ENCODE peak calls at places on chromosomes 1 and 21, in nine cellular contexts. One of them, this sample, is unnamed. For H3K4me1, the result is how much of the 10 kb centered on the place peaks cover.

GRCh38 chr21:15754640-15755039 is 24.9 kb downstream of the USP25 start:
- DNase-seq in heart left ventricle: no peak
- DNase-seq in prostate gland: no peak
- DNase-seq in left lung: no peak
- DNase-seq in uterus: no peak
- DNase-seq in Panc1: no peak
- DNase-seq in adrenal gland: no peak
- DNase-seq in left ventricle myocardium inferior: no peak
- DNase-seq in colonic mucosa: no peak
- DNase-seq in this sample: no peak

GRCh38 chr21:25934771-25935224 is 200.0 kb downstream of the GABPA start:
- DNase-seq in left ventricle myocardium inferior: peak
- DNase-seq in Panc1: peak
- DNase-seq in prostate gland: peak
- DNase-seq in adrenal gland: peak
- DNase-seq in left lung: no peak
- DNase-seq in uterus: peak
- DNase-seq in colonic mucosa: peak
- DNase-seq in heart left ventricle: peak
- DNase-seq in this sample: peak

GRCh38 chr1:204128964-204129896 is 22.6 kb downstream of the ETNK2 start:
- DNase-seq in colonic mucosa: peak
- DNase-seq in prostate gland: peak
- DNase-seq in adrenal gland: peak
- DNase-seq in left ventricle myocardium inferior: peak
- DNase-seq in heart left ventricle: peak
- DNase-seq in uterus: peak
- DNase-seq in left lung: peak
- DNase-seq in Panc1: no peak
- DNase-seq in this sample: peak

GRCh38 chr1:190479537-190479936 is 1.9 kb upstream of the BRINP3 start:
- DNase-seq in left ventricle myocardium inferior: no peak
- DNase-seq in uterus: no peak
- DNase-seq in Panc1: no peak
- DNase-seq in adrenal gland: no peak
- DNase-seq in prostate gland: no peak
- DNase-seq in left lung: no peak
- DNase-seq in heart left ventricle: no peak
- DNase-seq in colonic mucosa: peak
- DNase-seq in this sample: no peak

GRCh38 chr1:27594542-27595510 is 9.1 kb downstream of the AHDC1 start:
- DNase-seq in Panc1: no peak
- DNase-seq in prostate gland: no peak
- DNase-seq in uterus: no peak
- DNase-seq in left ventricle myocardium inferior: no peak
- DNase-seq in adrenal gland: peak
- DNase-seq in colonic mucosa: no peak
- DNase-seq in heart left ventricle: no peak
- DNase-seq in left lung: no peak
- DNase-seq in this sample: no peak

GRCh38 chr1:15953791-15954201 is 22.1 kb downstream of the ZBTB17 start:
- DNase-seq in Panc1: no peak
- DNase-seq in adrenal gland: no peak
- DNase-seq in prostate gland: no peak
- DNase-seq in colonic mucosa: no peak
- DNase-seq in uterus: no peak
- DNase-seq in heart left ventricle: no peak
- DNase-seq in left lung: no peak
- DNase-seq in left ventricle myocardium inferior: no peak
- DNase-seq in this sample: no peak

GRCh38 chr1:247204177-247204647 is 32.4 kb upstream of the ZNF124 start:
- DNase-seq in adrenal gland: no peak
- DNase-seq in left ventricle myocardium inferior: no peak
- DNase-seq in left lung: no peak
- DNase-seq in heart left ventricle: no peak
- DNase-seq in Panc1: no peak
- DNase-seq in colonic mucosa: no peak
- DNase-seq in uterus: no peak
- DNase-seq in prostate gland: no peak
- DNase-seq in this sample: no peak

GRCh38 chr1:51264470-51264869 is 28.4 kb downstream of the RNF11 start:
- DNase-seq in left ventricle myocardium inferior: no peak
- DNase-seq in left lung: no peak
- DNase-seq in adrenal gland: no peak
- DNase-seq in heart left ventricle: no peak
- DNase-seq in prostate gland: no peak
- DNase-seq in colonic mucosa: no peak
- DNase-seq in uterus: no peak
- DNase-seq in Panc1: no peak
- DNase-seq in this sample: no peak

GRCh38 chr1:11444907-11445306 is 34.0 kb upstream of the DISP3 start:
- DNase-seq in uterus: no peak
- DNase-seq in prostate gland: no peak
- DNase-seq in adrenal gland: no peak
- DNase-seq in left lung: peak
- DNase-seq in colonic mucosa: no peak
- DNase-seq in left ventricle myocardium inferior: no peak
- DNase-seq in Panc1: no peak
- DNase-seq in heart left ventricle: no peak
- DNase-seq in this sample: no peak
- H3K4me1 ChIP-seq in uterus: under half
- H3K4me1 ChIP-seq in prostate gland: under half
- H3K4me1 ChIP-seq in adrenal gland: under half
- H3K4me1 ChIP-seq in left lung: under half
- H3K4me1 ChIP-seq in colonic mucosa: under half
- H3K4me1 ChIP-seq in left ventricle myocardium inferior: under half
- H3K4me1 ChIP-seq in Panc1: under half
- H3K4me1 ChIP-seq in heart left ventricle: under half
- H3K4me1 ChIP-seq in this sample: under half

GRCh38 chr1:3820316-3820715 is 24.0 kb upstream of the LRRC47 start:
- DNase-seq in left ventricle myocardium inferior: no peak
- DNase-seq in adrenal gland: no peak
- DNase-seq in heart left ventricle: no peak
- DNase-seq in uterus: no peak
- DNase-seq in prostate gland: no peak
- DNase-seq in colonic mucosa: no peak
- DNase-seq in Panc1: no peak
- DNase-seq in left lung: no peak
- DNase-seq in this sample: peak

GRCh38 chr1:3821934-3822307 is 25.6 kb upstream of the LRRC47 start:
- DNase-seq in colonic mucosa: no peak
- DNase-seq in uterus: no peak
- DNase-seq in left ventricle myocardium inferior: no peak
- DNase-seq in left lung: no peak
- DNase-seq in Panc1: no peak
- DNase-seq in adrenal gland: no peak
- DNase-seq in heart left ventricle: no peak
- DNase-seq in prostate gland: no peak
- DNase-seq in this sample: peak

GRCh38 chr1:3817821-3818597 is 21.7 kb upstream of the LRRC47 start:
- DNase-seq in prostate gland: no peak
- DNase-seq in heart left ventricle: no peak
- DNase-seq in left lung: no peak
- DNase-seq in left ventricle myocardium inferior: no peak
- DNase-seq in adrenal gland: no peak
- DNase-seq in Panc1: no peak
- DNase-seq in colonic mucosa: no peak
- DNase-seq in uterus: no peak
- DNase-seq in this sample: peak

GRCh38 chr1:3821004-3821933 is 25.0 kb upstream of the LRRC47 start:
- DNase-seq in left lung: no peak
- DNase-seq in prostate gland: no peak
- DNase-seq in left ventricle myocardium inferior: no peak
- DNase-seq in heart left ventricle: no peak
- DNase-seq in adrenal gland: no peak
- DNase-seq in uterus: no peak
- DNase-seq in colonic mucosa: no peak
- DNase-seq in Panc1: no peak
- DNase-seq in this sample: peak

DNA sequence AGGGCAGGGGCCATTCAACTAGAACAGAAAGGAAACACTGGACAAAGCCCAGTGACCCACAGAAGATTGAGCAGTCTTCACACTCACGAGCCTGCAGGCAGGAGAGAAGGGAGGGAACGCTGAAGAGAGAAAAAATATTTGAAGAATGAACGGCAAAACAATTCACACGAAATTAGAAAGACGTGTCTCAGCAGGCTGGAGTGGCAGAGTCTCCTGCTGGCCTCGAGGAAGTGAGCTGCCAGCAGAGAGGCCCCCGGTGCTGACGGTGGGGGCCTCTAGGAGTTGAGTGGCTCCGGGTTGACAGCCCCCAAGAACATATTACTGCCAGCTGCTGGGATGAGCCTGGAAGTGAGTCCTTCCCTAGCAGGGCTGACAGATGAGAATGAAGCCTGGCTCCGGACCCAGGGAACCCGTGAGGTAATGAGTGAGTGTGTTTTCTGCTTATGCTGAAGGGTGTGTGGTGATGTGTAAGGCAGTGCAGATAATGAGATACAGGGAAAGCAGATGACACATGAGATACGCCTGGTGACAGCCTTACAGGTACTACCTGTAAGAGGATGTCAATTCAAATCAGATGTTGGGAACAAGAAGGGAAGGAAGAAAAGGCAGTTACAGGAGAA is 23.4 kb upstream of the LRRC47 start:
- DNase-seq in Panc1: no peak
- DNase-seq in uterus: no peak
- DNase-seq in heart left ventricle: no peak
- DNase-seq in prostate gland: no peak
- DNase-seq in adrenal gland: no peak
- DNase-seq in colonic mucosa: no peak
- DNase-seq in left lung: no peak
- DNase-seq in left ventricle myocardium inferior: no peak
- DNase-seq in this sample: peak
- H3K27ac ChIP-seq in Panc1: no peak
- H3K27ac ChIP-seq in uterus: no peak
- H3K27ac ChIP-seq in heart left ventricle: no peak
- H3K27ac ChIP-seq in prostate gland: no peak
- H3K27ac ChIP-seq in adrenal gland: no peak
- H3K27ac ChIP-seq in colonic mucosa: no peak
- H3K27ac ChIP-seq in left lung: no peak
- H3K27ac ChIP-seq in left ventricle myocardium inferior: no peak
- H3K27ac ChIP-seq in this sample: no peak

GRCh38 chr21:42234026-42234425 is 15.1 kb downstream of the ABCG1 start:
- DNase-seq in uterus: no peak
- DNase-seq in left ventricle myocardium inferior: no peak
- DNase-seq in heart left ventricle: no peak
- DNase-seq in prostate gland: no peak
- DNase-seq in colonic mucosa: no peak
- DNase-seq in Panc1: no peak
- DNase-seq in adrenal gland: no peak
- DNase-seq in left lung: no peak
- DNase-seq in this sample: no peak
- H3K4me3 ChIP-seq in uterus: peak
- H3K4me3 ChIP-seq in left ventricle myocardium inferior: peak
- H3K4me3 ChIP-seq in heart left ventricle: peak
- H3K4me3 ChIP-seq in prostate gland: peak
- H3K4me3 ChIP-seq in colonic mucosa: peak
- H3K4me3 ChIP-seq in Panc1: peak
- H3K4me3 ChIP-seq in adrenal gland: no peak
- H3K4me3 ChIP-seq in left lung: peak
- H3K4me3 ChIP-seq in this sample: peak

GRCh38 chr1:110223127-110223526 is 13.0 kb downstream of the KCNC4 start:
- DNase-seq in adrenal gland: no peak
- DNase-seq in heart left ventricle: no peak
- DNase-seq in left lung: no peak
- DNase-seq in Panc1: no peak
- DNase-seq in uterus: no peak
- DNase-seq in colonic mucosa: no peak
- DNase-seq in prostate gland: no peak
- DNase-seq in left ventricle myocardium inferior: no peak
- DNase-seq in this sample: no peak

GRCh38 chr1:110220324-110220723 is 10.2 kb downstream of the KCNC4 start:
- DNase-seq in adrenal gland: no peak
- DNase-seq in colonic mucosa: no peak
- DNase-seq in uterus: no peak
- DNase-seq in prostate gland: no peak
- DNase-seq in left lung: no peak
- DNase-seq in Panc1: no peak
- DNase-seq in heart left ventricle: no peak
- DNase-seq in left ventricle myocardium inferior: no peak
- DNase-seq in this sample: no peak

GRCh38 chr1:110223581-110223980 is 13.5 kb downstream of the KCNC4 start:
- DNase-seq in adrenal gland: no peak
- DNase-seq in left ventricle myocardium inferior: no peak
- DNase-seq in Panc1: no peak
- DNase-seq in heart left ventricle: no peak
- DNase-seq in prostate gland: no peak
- DNase-seq in uterus: no peak
- DNase-seq in colonic mucosa: no peak
- DNase-seq in left lung: no peak
- DNase-seq in this sample: no peak

GRCh38 chr1:110218739-110219138 is 8.6 kb downstream of the KCNC4 start:
- DNase-seq in Panc1: no peak
- DNase-seq in adrenal gland: no peak
- DNase-seq in heart left ventricle: no peak
- DNase-seq in colonic mucosa: no peak
- DNase-seq in uterus: no peak
- DNase-seq in left lung: no peak
- DNase-seq in prostate gland: no peak
- DNase-seq in left ventricle myocardium inferior: no peak
- DNase-seq in this sample: no peak

DNA sequence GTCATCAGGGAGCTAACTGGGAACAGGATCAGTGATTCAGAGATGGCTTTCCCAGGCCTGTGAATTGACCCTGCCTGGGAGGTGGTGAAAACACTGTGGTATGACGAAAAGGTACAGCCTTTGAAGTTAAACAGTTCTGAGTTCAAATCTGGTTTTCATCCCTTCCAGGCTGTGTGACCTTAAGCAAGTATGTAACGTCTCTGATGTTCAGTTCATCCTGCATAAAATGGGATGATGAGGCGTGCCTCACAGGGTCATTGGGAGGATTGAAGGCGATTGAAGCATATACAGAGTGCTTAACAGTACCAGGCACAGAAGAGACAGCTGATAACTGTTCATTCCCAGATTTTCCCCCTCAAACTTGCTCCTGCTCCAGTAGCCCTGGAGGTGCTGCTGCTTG is 11.0 kb downstream of the KCNC4 start:
- DNase-seq in colonic mucosa: no peak
- DNase-seq in left lung: no peak
- DNase-seq in Panc1: no peak
- DNase-seq in prostate gland: no peak
- DNase-seq in uterus: no peak
- DNase-seq in heart left ventricle: no peak
- DNase-seq in left ventricle myocardium inferior: no peak
- DNase-seq in adrenal gland: no peak
- DNase-seq in this sample: no peak
- H3K4me1 ChIP-seq in colonic mucosa: under half
- H3K4me1 ChIP-seq in left lung: under half
- H3K4me1 ChIP-seq in Panc1: under half
- H3K4me1 ChIP-seq in prostate gland: under half
- H3K4me1 ChIP-seq in uterus: under half
- H3K4me1 ChIP-seq in heart left ventricle: under half
- H3K4me1 ChIP-seq in left ventricle myocardium inferior: under half
- H3K4me1 ChIP-seq in adrenal gland: under half
- H3K4me1 ChIP-seq in this sample: under half

GRCh38 chr1:86100401-86100800 is 56.2 kb downstream of the COL24A1 start:
- DNase-seq in left lung: no peak
- DNase-seq in colonic mucosa: no peak
- DNase-seq in adrenal gland: no peak
- DNase-seq in heart left ventricle: no peak
- DNase-seq in Panc1: no peak
- DNase-seq in prostate gland: no peak
- DNase-seq in uterus: no peak
- DNase-seq in left ventricle myocardium inferior: no peak
- DNase-seq in this sample: no peak
- H3K27ac ChIP-seq in left lung: no peak
- H3K27ac ChIP-seq in colonic mucosa: no peak
- H3K27ac ChIP-seq in adrenal gland: no peak
- H3K27ac ChIP-seq in heart left ventricle: no peak
- H3K27ac ChIP-seq in Panc1: no peak
- H3K27ac ChIP-seq in prostate gland: no peak
- H3K27ac ChIP-seq in uterus: no peak
- H3K27ac ChIP-seq in left ventricle myocardium inferior: no peak
- H3K27ac ChIP-seq in this sample: no peak